ENCODE peak calls at places on chromosomes 16 and 17, in four cellular contexts. K, W, M and E are unnamed samples.
A peak's percentile ranks its signal among the peaks of the same experiment; 100 is the strongest.

GRCh38 chr17:55201609-55201932 is 63.2 kb upstream of the HLF start:
- DNase-seq in W (no peak), M (no peak), K (no peak), E (no peak)

GRCh38 chr17:38511126-38512108 is 83.2 kb downstream of the ARHGAP23 start:
- DNase-seq in W (peak; percentile 71), M (no peak), K (peak; percentile 11), E (no peak)

GRCh38 chr16:80299416-80299815 is 241.4 kb upstream of the DYNLRB2 start:
- DNase-seq in M (no peak), W (no peak), K (no peak), E (peak; percentile 81)

GRCh38 chr17:41421116-41421515 is 3.3 kb downstream of the KRT37 start:
- DNase-seq in K (peak; percentile 68), M (no peak), W (peak; percentile 77), E (peak; percentile 44)

GRCh38 chr17:76032073-76032779 is 5.1 kb upstream of the EVPL start:
- DNase-seq in W (no peak), K (no peak), M (no peak), E (no peak)

GRCh38 chr17:41734139-41734948 is at the start of gene HAP1:
- DNase-seq in W (peak; percentile 8), M (no peak), K (peak; percentile 38), E (no peak)

GRCh38 chr17:66165537-66166123 is 26.3 kb downstream of the CEP112 start:
- DNase-seq in W (peak; percentile 75), M (no peak), K (peak; percentile 61), E (no peak)

GRCh38 chr16:74449470-74449869 is 28.2 kb upstream of the CLEC18B start:
- DNase-seq in M (no peak), W (peak; percentile 79), K (peak; percentile 84), E (no peak)

GRCh38 chr16:51818342-51818944 is 667.4 kb upstream of the SALL1 start:
- DNase-seq in W (peak; percentile 73), M (no peak), K (peak; percentile 69), E (peak; percentile 28)

GRCh38 chr16:28311413-28311812 is 19.1 kb downstream of the SBK1 start:
- DNase-seq in M (no peak), K (no peak), W (no peak), E (no peak)

GRCh38 chr17:43608313-43608712 is 53.4 kb downstream of the MEOX1 start:
- DNase-seq in M (no peak), K (no peak), W (peak; percentile 70), E (no peak)

GRCh38 chr17:39166437-39167335 is 725 bp upstream of the ARL5C start:
- DNase-seq in K (no peak), M (no peak), W (no peak), E (no peak)

GRCh38 chr16:3173892-3174617 is 13.9 kb upstream of the OR1F1 start:
- DNase-seq in M (no peak), W (no peak), K (peak; percentile 43), E (no peak)

GRCh38 chr17:79812206-79812968 is 15.5 kb upstream of the CBX8 start:
- DNase-seq in M (no peak), K (no peak), W (no peak), E (no peak)

GRCh38 chr17:78769200-78769773 is 12.8 kb downstream of the CYTH1 start:
- DNase-seq in M (no peak), W (no peak), K (peak; percentile 39), E (no peak)

GRCh38 chr17:76902476-76902875 is 34.3 kb downstream of the MGAT5B start:
- DNase-seq in M (no peak), W (no peak), K (no peak), E (no peak)

GRCh38 chr16:10992112-10992511 is 47.7 kb downstream of the CLEC16A start:
- DNase-seq in W (peak; percentile 98), M (no peak), K (no peak), E (no peak)

GRCh38 chr17:41972571-41973411 is 6.2 kb downstream of the CNP start:
- DNase-seq in K (no peak), W (no peak), M (peak; percentile 83), E (peak; percentile 96)

GRCh38 chr17:81867123-81867951 is 3.8 kb downstream of the ARHGDIA start:
- DNase-seq in W (peak; percentile 52), M (no peak), K (peak; percentile 55), E (no peak)

GRCh38 chr17:4715071-4715749 is 4.8 kb downstream of the ARRB2 start:
- DNase-seq in K (no peak), W (no peak), M (no peak), E (no peak)

GRCh38 chr17:57940653-57941329 is 14.4 kb downstream of the CUEDC1 start:
- DNase-seq in M (peak; percentile 45), K (peak; percentile 42), W (no peak), E (no peak)

GRCh38 chr16:1273816-1274215 is 17.9 kb downstream of the TPSD1 start:
- DNase-seq in M (no peak), K (no peak), W (no peak), E (no peak)